ENCODE peak calls at places on chromosome 16, in eight cellular contexts. A is stimulated activated naive CD4-positive, alpha-beta T cell treated with Interleukin-2 at 50 U/mL for 16 hours; X is MCF 10A; E is stimulated activated CD8-positive, alpha-beta memory T cell treated with anti-CD3 and anti-CD28 coated beads, Interleukin-15, amount 100 ng/mL, for 24 hours; B is GM23338; F is mucosa of gallbladder; H is A549; J is right atrium auricular region. G is an unnamed sample.

GRCh38 chr16:583470-583814 is 6.4 kb upstream of the RAB40C start:
- DNase-seq in A (no peak), X (no peak), E (no peak), B (peak; percentile 80), F (no peak), H (no peak), J (no peak), G (no peak)

GRCh38 chr16:56742030-56742984 is 12.4 kb downstream of the NUP93 start:
- DNase-seq in A (no peak), X (peak; percentile 72), E (no peak), B (no peak), F (no peak), H (no peak), J (no peak), G (peak; percentile 87)

GRCh38 chr16:86865866-86866675 is 287.7 kb downstream of the FOXL1 start:
- DNase-seq in A (no peak), X (peak; percentile 77), E (no peak), B (no peak), F (no peak), H (no peak), J (peak; percentile 66), G (no peak)

GRCh38 chr16:60107467-60107866 is 1373.4 kb upstream of the GOT2 start:
- DNase-seq in A (no peak), X (no peak), E (no peak), B (no peak), F (no peak), H (no peak), J (no peak), G (no peak)

GRCh38 chr16:4067262-4068001 is 48.8 kb downstream of the ADCY9 start:
- DNase-seq in A (no peak), X (no peak), E (no peak), B (no peak), F (peak; percentile 8), H (no peak), J (no peak), G (no peak)

GRCh38 chr16:65909310-65910050 is 457.0 kb upstream of the CDH5 start:
- DNase-seq in A (no peak), X (peak; percentile 49), E (no peak), B (no peak), F (peak; percentile 26), H (no peak), J (no peak), G (peak; percentile 63)

GRCh38 chr16:4239020-4239419 is 2.9 kb downstream of the SRL start:
- DNase-seq in A (no peak), X (no peak), E (no peak), B (no peak), F (no peak), H (no peak), J (peak; percentile 66), G (no peak)

GRCh38 chr16:9555051-9555450 is 463.6 kb downstream of the HAPSTR1 start:
- DNase-seq in A (no peak), X (no peak), E (no peak), B (no peak), F (no peak), H (no peak), J (no peak), G (no peak)

GRCh38 chr16:16010194-16010593 is 60.8 kb downstream of the ABCC1 start:
- DNase-seq in A (no peak), X (no peak), E (no peak), B (no peak), F (no peak), H (no peak), J (no peak), G (no peak)

GRCh38 chr16:52469775-52470174 is 77.2 kb downstream of the TOX3 start:
- DNase-seq in A (no peak), X (no peak), E (no peak), B (peak; percentile 54), F (no peak), H (peak; percentile 4), J (no peak), G (peak; percentile 63)

GRCh38 chr16:30369091-30369937 is 980 bp downstream of the TBC1D10B start:
- DNase-seq in A (peak; percentile 8), X (no peak), E (no peak), B (peak; percentile 29), F (no peak), H (no peak), J (no peak), G (no peak)

GRCh38 chr16:149024-149675 is 3.3 kb upstream of the HBZ start:
- DNase-seq in A (no peak), X (no peak), E (no peak), B (no peak), F (no peak), H (no peak), J (no peak), G (no peak)

GRCh38 chr16:19912445-19913305 is 28.0 kb upstream of the GPRC5B start:
- DNase-seq in A (no peak), X (no peak), E (no peak), B (no peak), F (no peak), H (no peak), J (no peak), G (peak; percentile 83)

GRCh38 chr16:25089346-25089745 is 22.2 kb upstream of the LCMT1 start:
- DNase-seq in A (no peak), X (no peak), E (no peak), B (no peak), F (no peak), H (no peak), J (no peak), G (no peak)

GRCh38 chr16:27818231-27818630 is 245.3 kb downstream of the GSG1L start:
- DNase-seq in A (no peak), X (no peak), E (no peak), B (no peak), F (no peak), H (no peak), J (no peak), G (no peak)

GRCh38 chr16:48971571-48972071 is 310.0 kb downstream of the CBLN1 start:
- DNase-seq in A (no peak), X (no peak), E (no peak), B (no peak), F (no peak), H (no peak), J (no peak), G (peak; percentile 89)

GRCh38 chr16:21684199-21684598 is 20.4 kb downstream of the OTOA start:
- DNase-seq in A (peak; percentile 11), X (peak; percentile 27), E (peak; percentile 16), B (peak; percentile 72), F (no peak), H (no peak), J (no peak), G (no peak)

GRCh38 chr16:35195864-35196216 is 1736.4 kb downstream of the TP53TG3F start:
- DNase-seq in A (no peak), X (no peak), E (no peak), B (no peak), F (no peak), H (no peak), J (no peak), G (no peak)

GRCh38 chr16:27230562-27230991 is 27.3 kb downstream of the KDM8 start:
- DNase-seq in A (peak; percentile 62), X (no peak), E (peak; percentile 25), B (peak; percentile 19), F (peak; percentile 61), H (no peak), J (no peak), G (no peak)

GRCh38 chr16:80899804-80900592 is 95.6 kb upstream of the CDYL2 start:
- DNase-seq in A (no peak), X (peak; percentile 83), E (no peak), B (no peak), F (peak; percentile 64), H (no peak), J (peak; percentile 88), G (peak; percentile 52)

GRCh38 chr16:27286446-27286845 is 17.9 kb upstream of the NSMCE1 start:
- DNase-seq in A (no peak), X (peak; percentile 94), E (no peak), B (no peak), F (no peak), H (peak; percentile 55), J (peak; percentile 75), G (peak; percentile 98)

GRCh38 chr16:2904100-2904921 is 7.4 kb upstream of the FLYWCH1 start:
- DNase-seq in A (peak; percentile 70), X (peak; percentile 84), E (peak; percentile 64), B (peak; percentile 88), F (peak; percentile 89), H (peak; percentile 93), J (peak; percentile 83), G (peak; percentile 56)

GRCh38 chr16:8271344-8271743 is 319.0 kb downstream of the TMEM114 start:
- DNase-seq in A (no peak), X (no peak), E (no peak), B (no peak), F (no peak), H (no peak), J (no peak), G (no peak)

GRCh38 chr16:3035972-3036725 is 595 bp downstream of the BICDL2 start:
- DNase-seq in A (no peak), X (no peak), E (no peak), B (peak; percentile 62), F (no peak), H (no peak), J (no peak), G (no peak)

GRCh38 chr16:1093284-1094123 is 2.5 kb downstream of the C1QTNF8 start:
- DNase-seq in A (no peak), X (no peak), E (no peak), B (peak; percentile 64), F (no peak), H (no peak), J (no peak), G (no peak)

GRCh38 chr16:4513086-4513860 is 25.3 kb downstream of the CDIP1 start:
- DNase-seq in A (no peak), X (no peak), E (no peak), B (no peak), F (no peak), H (no peak), J (no peak), G (no peak)

GRCh38 chr16:77589071-77589755 is 133.1 kb upstream of the NUDT7 start:
- DNase-seq in A (no peak), X (no peak), E (no peak), B (no peak), F (no peak), H (no peak), J (no peak), G (no peak)

GRCh38 chr16:56286819-56287218 is 95.5 kb downstream of the GNAO1 start:
- DNase-seq in A (no peak), X (peak; percentile 21), E (no peak), B (no peak), F (no peak), H (no peak), J (no peak), G (no peak)

G was measured in bronchial epithelial cell.